ENCODE peak calls at places on chromosomes 3 and 15, in six cellular contexts. J, F, H, W, S and X are unnamed samples.

GRCh38 chr3:150081084-150081483 is 110.4 kb upstream of the PFN2 start:
- DNase-seq in J (no peak), F (no peak), H (peak), W (no peak), S (no peak), X (no peak)

GRCh38 chr15:31332020-31332680 is 5.5 kb downstream of the KLF13 start:
- DNase-seq in J (no peak), F (no peak), H (no peak), W (no peak), S (no peak), X (no peak)

GRCh38 chr15:62392411-62392810 is 227.3 kb upstream of the C2CD4B start:
- DNase-seq in J (no peak), F (no peak), H (peak), W (no peak), S (no peak), X (peak)

GRCh38 chr3:65126527-65127440 is 439.0 kb upstream of the ADAMTS9 start:
- DNase-seq in J (no peak), F (no peak), H (peak), W (no peak), S (no peak), X (no peak)

GRCh38 chr3:61853912-61854311 is 292.5 kb downstream of the PTPRG start:
- DNase-seq in J (no peak), F (no peak), H (no peak), W (no peak), S (no peak), X (no peak)

GRCh38 chr3:182567666-182568065 is 225.6 kb upstream of the ATP11B start:
- DNase-seq in J (no peak), F (no peak), H (peak), W (no peak), S (no peak), X (no peak)

GRCh38 chr15:40991355-40991754 is 38.1 kb downstream of the CHAC1 start:
- DNase-seq in J (no peak), F (no peak), H (no peak), W (no peak), S (no peak), X (no peak)

GRCh38 chr3:23701711-23702110 is 104.0 kb upstream of the UBE2E1 start:
- DNase-seq in J (no peak), F (no peak), H (no peak), W (no peak), S (no peak), X (no peak)

GRCh38 chr3:129971368-129972052 is 3.0 kb upstream of the TRH start:
- DNase-seq in J (no peak), F (no peak), H (no peak), W (no peak), S (no peak), X (no peak)